ENCODE peak calls at places on chromosomes 6 and 20, in five cellular contexts. C, O, D, I and U are unnamed samples.

GRCh38 chr6:40556881-40557280 is 30.3 kb downstream of the LRFN2 start:
- DNase-seq in C (no peak), O (no peak), D (no peak), I (no peak), U (no peak)

GRCh38 chr20:59253779-59254319 is 46.6 kb upstream of the EDN3 start:
- DNase-seq in C (peak; percentile 58), O (no peak), D (no peak), I (no peak), U (peak; percentile 31)

GRCh38 chr6:148530394-148530923 is 187.8 kb downstream of the SASH1 start:
- DNase-seq in C (peak; percentile 85), O (no peak), D (no peak), I (peak; percentile 89), U (peak; percentile 81)

GRCh38 chr6:128632131-128632530 is 111.7 kb upstream of the PTPRK start:
- DNase-seq in C (no peak), O (no peak), D (no peak), I (no peak), U (no peak)

GRCh38 chr20:61949714-61950630 is 115.7 kb downstream of the TAF4 start:
- DNase-seq in C (no peak), O (no peak), D (no peak), I (no peak), U (no peak)

GRCh38 chr6:63560806-63561672 is 11.2 kb upstream of the LOC128125822 start:
- DNase-seq in C (no peak), O (no peak), D (no peak), I (peak; percentile 80), U (peak; percentile 20)

GRCh38 chr6:42411431-42411830 is 40.3 kb downstream of the TRERF1 start:
- DNase-seq in C (no peak), O (no peak), D (no peak), I (peak; percentile 15), U (no peak)

GRCh38 chr6:134331255-134331654 is 13.3 kb upstream of the SGK1 start:
- DNase-seq in C (no peak), O (no peak), D (no peak), I (no peak), U (no peak)

GRCh38 chr6:74871757-74872156 is 334.1 kb downstream of the COL12A1 start:
- DNase-seq in C (no peak), O (no peak), D (no peak), I (peak; percentile 69), U (peak; percentile 91)

GRCh38 chr6:67252663-67253062 is 1382.4 kb upstream of the ADGRB3 start:
- DNase-seq in C (no peak), O (no peak), D (no peak), I (no peak), U (peak; percentile 55)

GRCh38 chr6:106872044-106872443 is 102.5 kb downstream of the CD24 start:
- DNase-seq in C (peak; percentile 56), O (no peak), D (no peak), I (no peak), U (peak; percentile 93)

GRCh38 chr6:112282217-112282616 is 27.9 kb upstream of the LAMA4 start:
- DNase-seq in C (peak; percentile 84), O (peak; percentile 35), D (no peak), I (peak; percentile 82), U (peak; percentile 95)

GRCh38 chr20:5657190-5657872 is 92.9 kb upstream of the SHLD1 start:
- DNase-seq in C (peak; percentile 63), O (peak; percentile 47), D (no peak), I (peak; percentile 100), U (peak; percentile 100)

GRCh38 chr20:8874437-8874836 is 194.4 kb upstream of the PLCB4 start:
- DNase-seq in C (no peak), O (no peak), D (no peak), I (no peak), U (no peak)

GRCh38 chr6:112701201-112701600 is 354.1 kb downstream of the RFPL4B start:
- DNase-seq in C (peak; percentile 66), O (no peak), D (no peak), I (peak; percentile 2), U (peak; percentile 67)

GRCh38 chr6:42710316-42710715 is 12.1 kb downstream of the PRPH2 start:
- DNase-seq in C (no peak), O (no peak), D (no peak), I (no peak), U (no peak)

GRCh38 chr6:118876814-118877213 is 17.1 kb upstream of the ASF1A start:
- DNase-seq in C (no peak), O (no peak), D (no peak), I (peak; percentile 70), U (no peak)

GRCh38 chr6:88574666-88575065 is 388.8 kb downstream of the RNGTT start:
- DNase-seq in C (no peak), O (no peak), D (no peak), I (no peak), U (no peak)

GRCh38 chr6:152313542-152314482 is 323.4 kb downstream of the SYNE1 start:
- DNase-seq in C (peak; percentile 3), O (no peak), D (no peak), I (peak; percentile 80), U (no peak)